ENCODE peak calls at places on chromosomes 3 and 15, in four cellular contexts. V is CD4-positive, alpha-beta T cell; S is coronary artery; A is Caco-2. N is an unnamed sample.

GRCh38 chr15:96066852-96067490 is 263.5 kb upstream of the NR2F2 start:
- DNase-seq in V (no peak), S (no peak), A (no peak), N (no peak)

GRCh38 chr3:180180795-180181194 is 144.1 kb upstream of the PEX5L start:
- DNase-seq in V (no peak), S (no peak), A (no peak), N (no peak)

GRCh38 chr3:150110097-150110496 is 139.4 kb upstream of the PFN2 start:
- DNase-seq in V (no peak), S (no peak), A (no peak), N (no peak)

GRCh38 chr3:112776000-112776399 is 70.7 kb downstream of the CD200R1L start:
- DNase-seq in V (no peak), S (no peak), A (no peak), N (no peak)

GRCh38 chr3:51388286-51389029 is 2.6 kb upstream of the RBM15B start:
- DNase-seq in V (no peak), S (peak), A (peak), N (no peak)

GRCh38 chr3:52415769-52416168 is 29.1 kb downstream of the SEMA3G start:
- DNase-seq in V (no peak), S (no peak), A (no peak), N (no peak)

GRCh38 chr3:64084640-64085039 is 61.3 kb upstream of the PSMD6 start:
- DNase-seq in V (no peak), S (no peak), A (peak), N (no peak)

GRCh38 chr3:124639406-124640237 is 90.6 kb upstream of the UMPS start:
- DNase-seq in V (no peak), S (no peak), A (no peak), N (no peak)

GRCh38 chr3:132134611-132135010 is 99.8 kb upstream of the CPNE4 start:
- DNase-seq in V (no peak), S (no peak), A (no peak), N (no peak)

GRCh38 chr3:183252108-183252782 is 808 bp upstream of the B3GNT5 start:
- DNase-seq in V (no peak), S (no peak), A (no peak), N (no peak)

GRCh38 chr3:142269777-142270176 is 44.4 kb upstream of the GK5 start:
- DNase-seq in V (no peak), S (no peak), A (no peak), N (no peak)

GRCh38 chr3:34056951-34057390 is 258.5 kb downstream of the PDCD6IP start:
- DNase-seq in V (no peak), S (no peak), A (no peak), N (no peak)

GRCh38 chr3:39208463-39209055 is 16.2 kb upstream of the XIRP1 start:
- DNase-seq in V (peak), S (no peak), A (peak), N (no peak)

GRCh38 chr15:55372701-55373440 is 35.3 kb downstream of the CCPG1 start:
- DNase-seq in V (no peak), S (no peak), A (no peak), N (no peak)

GRCh38 chr15:73717802-73718201 is 33.6 kb downstream of the CD276 start:
- DNase-seq in V (no peak), S (no peak), A (no peak), N (no peak)
- TF ChIP-seq CTCF in V (no peak), S (no peak), A (no peak), N (peak)

GRCh38 chr3:140911822-140912221 is 29.8 kb upstream of the SLC25A36 start:
- DNase-seq in V (no peak), S (no peak), A (no peak), N (no peak)

GRCh38 chr3:140914384-140914945 is 27.2 kb upstream of the SLC25A36 start:
- DNase-seq in V (no peak), S (no peak), A (no peak), N (no peak)

GRCh38 chr3:140906785-140907184 is 34.9 kb upstream of the SLC25A36 start:
- DNase-seq in V (no peak), S (no peak), A (no peak), N (no peak)

GRCh38 chr3:140913728-140914127 is 27.9 kb upstream of the SLC25A36 start:
- DNase-seq in V (no peak), S (no peak), A (no peak), N (no peak)

GRCh38 chr3:140910860-140911259 is 30.8 kb upstream of the SLC25A36 start:
- DNase-seq in V (no peak), S (no peak), A (no peak), N (no peak)
- TF ChIP-seq CTCF in V (no peak), S (no peak), A (no peak), N (no peak)

DNA sequence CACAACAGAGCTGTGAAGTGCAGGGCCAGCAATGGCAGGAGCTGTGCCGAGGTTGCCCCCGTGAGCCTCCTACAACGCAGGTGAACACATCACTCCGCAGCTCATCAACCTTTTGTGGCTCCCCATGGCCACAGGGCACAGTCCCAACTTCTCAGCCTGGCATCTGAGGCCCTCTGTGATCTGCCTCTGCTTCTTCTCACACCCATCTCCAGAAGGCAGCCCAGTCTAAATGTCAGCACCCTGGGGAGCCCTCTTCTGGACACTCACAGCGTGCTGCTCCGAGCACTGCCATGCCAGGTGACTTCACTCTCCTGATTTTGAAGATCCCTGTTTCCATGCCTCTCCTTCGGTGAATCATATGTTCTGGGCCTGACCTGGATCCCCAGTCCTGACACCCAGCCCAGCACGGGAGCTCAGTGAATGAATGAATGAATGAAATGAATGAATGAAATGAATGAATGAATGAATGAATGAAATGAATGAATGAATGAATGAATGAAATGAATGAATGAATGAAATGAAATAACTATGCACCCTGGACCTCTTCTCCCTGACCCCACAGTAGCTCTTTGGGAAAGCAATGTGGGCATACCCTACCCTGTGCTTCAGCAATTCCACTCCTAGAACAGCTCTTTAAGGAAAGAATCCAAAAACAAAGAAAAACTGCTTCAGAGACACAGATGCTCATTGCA is 17.9 kb upstream of the SKIC8 start:
- DNase-seq in V (no peak), S (no peak), A (no peak), N (no peak)
- TF ChIP-seq CTCF in V (no peak), S (no peak), A (peak), N (peak)

DNA sequence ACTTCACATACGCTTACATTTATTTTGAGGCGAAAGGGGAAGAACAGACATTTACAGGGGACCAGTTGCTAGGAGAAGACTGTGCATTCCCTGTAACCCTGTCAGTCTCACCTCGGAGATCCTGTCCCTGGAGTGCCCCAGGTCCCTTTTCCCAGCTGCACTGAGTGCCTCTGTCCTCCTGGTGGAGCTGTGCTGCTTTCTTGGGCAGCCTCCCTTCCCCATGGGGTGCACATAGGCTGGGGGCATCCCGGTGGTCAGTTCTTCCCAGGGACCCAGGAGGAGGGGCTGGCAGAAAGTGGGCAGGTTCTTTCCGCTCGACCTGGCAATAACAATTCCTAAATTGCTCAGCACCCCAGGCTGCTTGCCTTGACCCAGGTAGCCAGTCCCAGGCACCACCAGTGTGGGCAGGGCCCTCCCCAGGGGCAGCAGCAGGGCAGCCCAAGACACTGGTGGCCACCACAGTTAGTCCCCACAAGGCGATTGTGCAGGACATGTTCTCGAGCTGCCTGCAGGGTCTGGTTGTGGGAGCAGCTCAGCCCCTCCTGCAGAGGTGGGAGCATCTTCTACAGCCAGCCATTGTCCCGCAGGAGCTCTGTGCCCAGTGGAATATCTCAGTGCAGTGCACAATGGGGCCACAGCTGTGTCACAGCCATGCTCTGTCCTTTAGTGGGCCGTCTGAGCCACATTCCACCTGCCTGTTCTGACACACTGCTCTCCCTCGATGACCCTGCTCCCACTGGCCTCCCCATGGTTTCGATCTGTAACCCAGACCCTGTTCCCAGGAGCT is 36.3 kb downstream of the APBA2 start:
- DNase-seq in V (no peak), S (no peak), A (no peak), N (no peak)
- TF ChIP-seq CTCF in V (no peak), S (no peak), A (no peak), N (no peak)